ENCODE peak calls at places on chromosomes 7 and 10, in four cellular contexts. N, W, T and E are unnamed samples.
A peak's percentile ranks its signal among the peaks of the same experiment; 100 is the strongest.

GRCh38 chr7:41633690-41634089 is 69.2 kb downstream of the INHBA start:
- DNase-seq in N (no peak), W (no peak), T (no peak), E (no peak)

GRCh38 chr7:94509264-94509878 is at the start of gene CASD1:
- DNase-seq in W (peak; percentile 31), T (no peak), N (peak; percentile 69), E (peak; percentile 16)

GRCh38 chr10:5627486-5628044 is 38.8 kb downstream of the ASB13 start:
- DNase-seq in N (no peak), W (no peak), T (no peak), E (no peak)

GRCh38 chr10:18104223-18104872 is 35.9 kb upstream of the CACNB2 start:
- DNase-seq in N (peak; percentile 35), W (peak; percentile 52), T (no peak), E (peak; percentile 64)

GRCh38 chr10:111037868-111038267 is 39.0 kb upstream of the ADRA2A start:
- DNase-seq in T (no peak), N (no peak), W (no peak), E (no peak)

GRCh38 chr10:97185326-97186058 is at the start of gene SLIT1:
- DNase-seq in W (no peak), T (peak; percentile 72), N (no peak), E (no peak)

GRCh38 chr10:112404612-112405011 is 30.7 kb downstream of the ACSL5 start:
- DNase-seq in W (peak; percentile 29), T (no peak), N (no peak), E (peak; percentile 10)

GRCh38 chr10:70051878-70052277 is 768 bp upstream of the MACROH2A2 start:
- DNase-seq in W (no peak), T (no peak), N (no peak), E (no peak)

GRCh38 chr7:115070311-115070710 is 148.4 kb downstream of the MDFIC start:
- DNase-seq in N (no peak), W (no peak), T (no peak), E (no peak)

GRCh38 chr7:127504715-127505114 is 80.7 kb downstream of the GCC1 start:
- DNase-seq in N (no peak), T (no peak), W (peak; percentile 11), E (peak; percentile 14)

GRCh38 chr7:17934612-17935247 is 5.6 kb downstream of the SNX13 start:
- DNase-seq in W (no peak), T (no peak), N (no peak), E (no peak)

GRCh38 chr10:131452926-131453771 is 141.6 kb upstream of the TCERG1L start:
- DNase-seq in T (no peak), N (no peak), W (no peak), E (no peak)

GRCh38 chr10:50393784-50394183 is 142.5 kb upstream of the ASAH2 start:
- DNase-seq in N (no peak), W (peak; percentile 57), T (no peak), E (peak; percentile 88)

GRCh38 chr10:100976906-100977305 is 7.6 kb downstream of the SEMA4G start:
- DNase-seq in N (no peak), W (no peak), T (no peak), E (no peak)

GRCh38 chr10:62394556-62395018 is 20.4 kb downstream of the ZNF365 start:
- DNase-seq in T (no peak), N (no peak), W (no peak), E (no peak)

GRCh38 chr10:24483701-24484100 is 240.0 kb downstream of the ARHGAP21 start:
- DNase-seq in T (no peak), N (peak; percentile 68), W (no peak), E (peak; percentile 41)

GRCh38 chr7:150322833-150323681 is at the start of the genes ACTR3C and LRRC61:
- DNase-seq in T (peak; percentile 93), W (no peak), N (peak; percentile 49), E (no peak)

GRCh38 chr10:69315100-69315542 is 36.8 kb downstream of the HK1 start:
- DNase-seq in W (no peak), N (no peak), T (no peak), E (no peak)

GRCh38 chr7:16975712-16976111 is 93.9 kb upstream of the AGR3 start:
- DNase-seq in T (no peak), N (no peak), W (no peak), E (no peak)

GRCh38 chr7:51589111-51589510 is 272.5 kb upstream of the COBL start:
- DNase-seq in T (no peak), W (no peak), N (no peak), E (no peak)

GRCh38 chr7:82244947-82245346 is 198.6 kb downstream of the CACNA2D1 start:
- DNase-seq in N (no peak), W (no peak), T (no peak), E (no peak)

GRCh38 chr10:117678106-117678505 is 135.6 kb downstream of the EMX2 start:
- DNase-seq in T (no peak), W (no peak), N (no peak), E (no peak)

GRCh38 chr10:107163086-107163880 is 1.2 kb downstream of the SORCS1 start:
- DNase-seq in N (no peak), T (no peak), W (no peak), E (no peak)

GRCh38 chr10:89242840-89243586 is 8.6 kb downstream of the LIPA start:
- DNase-seq in N (no peak), T (no peak), W (no peak), E (no peak)

GRCh38 chr7:124031919-124032318 is 948 bp downstream of the TMEM229A start:
- DNase-seq in W (no peak), N (no peak), T (no peak), E (no peak)

GRCh38 chr10:63554666-63555065 is 33.5 kb downstream of the REEP3 start:
- DNase-seq in N (no peak), T (peak; percentile 87), W (peak; percentile 50), E (peak; percentile 76)

GRCh38 chr10:74988055-74988773 is 123.2 kb upstream of the SAMD8 start:
- DNase-seq in T (no peak), W (no peak), N (no peak), E (peak; percentile 71)

GRCh38 chr10:119441921-119442757 is 100.4 kb downstream of the RGS10 start:
- DNase-seq in T (no peak), N (no peak), W (no peak), E (no peak)

GRCh38 chr7:124390301-124390700 is 357.4 kb upstream of the TMEM229A start:
- DNase-seq in N (no peak), W (no peak), T (no peak), E (no peak)

GRCh38 chr7:75945297-75946168 is 30.6 kb downstream of the POR start:
- DNase-seq in W (no peak), T (no peak), N (peak; percentile 78), E (peak; percentile 63)

GRCh38 chr7:150329331-150330106 is 6.2 kb upstream of the ACTR3C start:
- DNase-seq in W (no peak), N (no peak), T (no peak), E (no peak)

GRCh38 chr7:93442478-93443224 is 131.9 kb downstream of the CALCR start:
- DNase-seq in W (peak; percentile 26), N (peak; percentile 35), T (no peak), E (peak; percentile 31)

GRCh38 chr7:47195641-47196040 is 386.3 kb downstream of the TNS3 start:
- DNase-seq in T (no peak), W (no peak), N (no peak), E (no peak)

GRCh38 chr10:60417024-60417423 is 27.3 kb upstream of the ANK3 start:
- DNase-seq in W (no peak), T (no peak), N (no peak), E (peak; percentile 89)

DNA sequence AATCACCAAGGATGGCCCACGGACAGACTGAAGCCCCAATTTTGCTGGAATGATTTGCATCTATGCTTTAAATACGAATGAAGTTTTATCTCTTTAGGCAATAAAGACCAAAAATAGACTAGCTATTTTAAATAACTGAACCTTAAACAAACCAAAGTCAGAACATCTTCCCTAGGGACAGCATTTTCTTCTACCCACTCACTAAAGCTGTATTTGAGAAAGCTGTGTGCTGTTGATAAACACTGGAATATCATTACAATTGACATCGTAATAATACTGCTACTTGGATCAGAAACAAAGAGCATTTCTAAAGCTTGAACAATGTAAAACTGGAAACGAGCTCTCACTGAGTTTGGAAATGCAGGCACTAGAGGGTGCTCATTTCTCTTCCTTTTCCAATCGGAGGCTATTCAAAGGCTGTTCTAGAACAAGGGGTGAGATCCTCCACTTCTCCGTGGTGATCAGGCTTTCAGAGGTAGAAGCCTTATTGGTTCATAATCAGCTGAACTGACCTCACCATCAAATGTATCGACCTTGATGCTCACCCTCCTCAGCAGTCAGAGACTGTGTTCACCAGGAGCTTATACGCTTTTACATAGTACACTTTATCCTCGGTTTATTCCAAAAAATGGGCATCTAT is 225.3 kb upstream of the PRSS1 start:
- DNase-seq in W (no peak), N (no peak), T (no peak), E (no peak)
- TF ChIP-seq CTCF in W (no peak), N (no peak), T (no peak), E (peak; percentile 34)

GRCh38 chr10:52454476-52454875 is 140.4 kb downstream of the DKK1 start:
- DNase-seq in W (peak; percentile 8), T (no peak), N (no peak), E (no peak)
- H3K4me3 ChIP-seq in W (no peak overlapping the region), T (no peak overlapping the region), N (no peak overlapping the region), E (no peak overlapping the region)

GRCh38 chr10:43901302-43901701 is 252.6 kb upstream of the ZNF32 start:
- DNase-seq in W (no peak), T (no peak), N (no peak), E (peak; percentile 23)
- TF ChIP-seq CTCF in W (no peak), T (no peak), N (no peak), E (peak; percentile 36)

GRCh38 chr7:25894002-25894901 is 257.7 kb upstream of the NFE2L3 start:
- DNase-seq in N (peak; percentile 54), T (no peak), W (no peak), E (no peak)

GRCh38 chr7:25894902-25895791 is 256.9 kb upstream of the NFE2L3 start:
- DNase-seq in T (peak; percentile 93), W (peak; percentile 32), N (peak; percentile 54), E (peak; percentile 22)

GRCh38 chr7:25891591-25891990 is 260.4 kb upstream of the NFE2L3 start:
- DNase-seq in W (no peak), N (no peak), T (no peak), E (no peak)

GRCh38 chr7:25895792-25896171 is 256.2 kb upstream of the NFE2L3 start:
- DNase-seq in W (no peak), N (no peak), T (no peak), E (no peak)

GRCh38 chr7:25893436-25893835 is 258.6 kb upstream of the NFE2L3 start:
- DNase-seq in W (no peak), T (no peak), N (no peak), E (no peak)
- H3K4me3 ChIP-seq in W (peak overlapping the region; percentile 88), T (peak overlapping the region; percentile 43), N (no peak overlapping the region), E (no peak overlapping the region)

GRCh38 chr7:157299613-157300405 is 37.0 kb upstream of the DNAJB6 start:
- DNase-seq in W (no peak), T (peak; percentile 81), N (no peak), E (peak; percentile 17)
- TF ChIP-seq CTCF in W (no peak), T (no peak), N (no peak), E (no peak)

GRCh38 chr7:452791-453455 is 66.7 kb downstream of the PDGFA start:
- DNase-seq in N (no peak), W (no peak), T (peak; percentile 69), E (no peak)
- H3K4me3 ChIP-seq in N (no peak overlapping the region), W (no peak overlapping the region), T (no peak overlapping the region), E (no peak overlapping the region)

GRCh38 chr7:2114052-2114451 is 118.7 kb downstream of the MAD1L1 start:
- DNase-seq in N (no peak), T (no peak), W (no peak), E (peak; percentile 24)
- TF ChIP-seq CTCF in N (no peak), T (no peak), W (no peak), E (no peak)